ENCODE peak calls at places on chromosomes 12 and 14, in eight cellular contexts. T is esophagus squamous epithelium, L is suprapubic skin, V is mammary epithelial cell, S is A673, M is neuronal stem cell, P is ascending aorta, Z is brain microvascular endothelial cell. X is an unnamed sample. For H3K36me3, the result is how much of the 10 kb centered on the place peaks cover.

GRCh38 chr14:89911018-89911919 is 43.3 kb downstream of the EFCAB11 start:
- DNase-seq in S (no peak), M (peak), Z (peak), T (no peak), P (peak), L (no peak), V (no peak), X (peak)

GRCh38 chr14:33655421-33655820 is 295.5 kb downstream of the EGLN3 start:
- DNase-seq in V (no peak), P (no peak), T (no peak), Z (no peak), S (no peak), M (no peak), L (no peak), X (no peak)

GRCh38 chr14:24207625-24208024 is 2.1 kb downstream of the TSSK4 start:
- DNase-seq in Z (no peak), S (no peak), M (no peak), L (no peak), P (peak), V (no peak), T (no peak), X (no peak)

GRCh38 chr14:79285263-79285662 is 926.0 kb downstream of the DIO2 start:
- DNase-seq in L (no peak), V (no peak), M (no peak), S (no peak), P (no peak), T (no peak), Z (no peak), X (no peak)

GRCh38 chr14:25756880-25757279 is 706.9 kb upstream of the STXBP6 start:
- DNase-seq in M (no peak), V (no peak), Z (no peak), L (no peak), S (peak), P (no peak), T (no peak), X (no peak)

GRCh38 chr12:109737631-109738030 is 24.0 kb downstream of the FAM222A start:
- DNase-seq in P (no peak), M (no peak), Z (no peak), T (no peak), S (no peak), L (no peak), V (no peak), X (peak)

GRCh38 chr12:40668095-40668494 is 24.1 kb upstream of the CNTN1 start:
- DNase-seq in L (no peak), Z (no peak), P (no peak), T (no peak), M (no peak), V (no peak), S (no peak), X (no peak)

GRCh38 chr12:40192704-40193255 is 32.0 kb upstream of the LRRK2 start:
- DNase-seq in S (peak), M (no peak), P (no peak), L (no peak), V (no peak), Z (no peak), T (no peak), X (no peak)

GRCh38 chr12:98653866-98654493 is 8.9 kb downstream of the APAF1 start:
- DNase-seq in T (no peak), L (no peak), S (peak), Z (no peak), M (peak), P (no peak), V (peak), X (no peak)
- H3K36me3 ChIP-seq in T (under half), L (under half), S (under half), Z (under half), M (under half), P (under half), V (under half), X (half or more)

GRCh38 chr12:3750616-3751015 is 2.3 kb downstream of the CRACR2A start:
- DNase-seq in P (no peak), V (no peak), Z (no peak), T (no peak), M (no peak), S (no peak), L (no peak), X (no peak)

GRCh38 chr12:3753549-3754284 is 808 bp upstream of the CRACR2A start:
- DNase-seq in S (no peak), P (no peak), M (no peak), L (no peak), V (no peak), Z (no peak), T (no peak), X (peak)

GRCh38 chr12:3752096-3752709 is 706 bp downstream of the CRACR2A start:
- DNase-seq in Z (peak), T (no peak), S (no peak), V (no peak), M (no peak), L (no peak), P (no peak), X (peak)

GRCh38 chr12:3752741-3753486 is at the start of gene CRACR2A:
- DNase-seq in P (peak), T (no peak), V (no peak), M (peak), S (peak), Z (peak), L (no peak), X (peak)

DNA sequence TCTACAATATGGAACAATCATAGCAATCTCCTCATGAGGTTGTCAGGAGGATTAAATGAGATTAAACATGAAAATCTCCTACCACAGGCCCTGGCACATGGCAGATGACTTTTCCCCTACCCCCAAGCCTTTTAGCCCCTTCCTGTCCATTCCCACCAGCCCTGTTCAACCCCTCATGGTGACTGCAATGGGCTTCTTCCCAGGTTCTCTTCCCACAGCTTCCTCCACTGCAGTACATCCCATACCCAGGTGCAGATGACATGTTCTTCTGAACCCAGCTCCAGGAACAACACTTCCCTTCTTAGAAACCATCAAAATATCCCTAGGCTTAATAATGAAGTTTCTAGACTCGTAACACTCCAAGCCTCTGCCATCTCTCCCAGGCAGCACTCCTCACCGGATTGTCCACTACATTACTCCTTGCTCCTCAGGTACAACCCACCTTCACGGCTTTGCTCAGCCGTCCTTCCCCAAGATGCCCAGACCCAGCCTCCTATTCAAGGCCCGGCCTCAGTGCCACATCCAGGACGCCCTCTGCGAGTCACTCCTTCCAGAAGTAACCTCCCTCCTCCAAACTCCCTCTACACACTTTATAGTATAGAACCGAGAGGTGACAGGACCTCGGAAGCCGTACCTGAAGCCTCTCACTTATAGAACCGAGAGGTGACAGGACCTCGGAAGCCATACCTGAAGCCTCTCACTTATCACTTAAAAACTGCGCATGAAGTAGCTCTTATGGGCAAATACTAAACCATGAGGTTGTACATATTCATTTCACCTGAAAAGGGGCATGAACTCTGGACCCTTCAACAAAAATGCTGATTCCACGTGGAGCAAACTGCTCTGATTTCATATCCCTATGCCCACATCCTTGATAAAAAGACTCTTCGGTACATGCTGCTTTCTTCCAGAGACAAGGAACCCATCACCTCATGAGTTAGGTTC is 1.5 kb downstream of the CRACR2A start:
- DNase-seq in M (no peak), V (no peak), T (no peak), P (no peak), L (no peak), S (no peak), Z (no peak), X (no peak)
- H3K27ac ChIP-seq in M (no peak), V (no peak), T (no peak), P (no peak), L (peak), S (no peak), Z (peak), X (no peak)

GRCh38 chr12:124970647-124971402 is 18.1 kb downstream of the DHX37 start:
- DNase-seq in M (no peak), V (no peak), Z (no peak), L (no peak), S (no peak), T (no peak), P (no peak), X (no peak)
- H3K36me3 ChIP-seq in M (under half), V (under half), Z (half or more), L (half or more), S (under half), T (under half), P (half or more), X (under half)

GRCh38 chr14:20428010-20428365 is 8.0 kb downstream of the KLHL33 start:
- DNase-seq in P (no peak), L (no peak), V (no peak), T (no peak), S (no peak), M (no peak), Z (no peak), X (no peak)

GRCh38 chr14:20429801-20430669 is 5.9 kb downstream of the KLHL33 start:
- DNase-seq in L (no peak), S (no peak), M (no peak), V (no peak), P (no peak), T (no peak), Z (no peak), X (no peak)

GRCh38 chr14:20428802-20429201 is 7.2 kb downstream of the KLHL33 start:
- DNase-seq in L (no peak), V (no peak), Z (no peak), M (no peak), P (no peak), S (no peak), T (no peak), X (no peak)

GRCh38 chr14:20422886-20423285 is 9.6 kb upstream of the TEP1 start:
- DNase-seq in Z (no peak), M (no peak), V (no peak), P (no peak), L (no peak), T (no peak), S (no peak), X (no peak)

GRCh38 chr14:20427231-20428009 is 8.5 kb downstream of the KLHL33 start:
- DNase-seq in M (no peak), T (no peak), L (no peak), S (peak), V (peak), P (no peak), Z (peak), X (peak)
- H3K27ac ChIP-seq in M (no peak), T (no peak), L (no peak), S (no peak), V (no peak), P (no peak), Z (no peak), X (no peak)

X was measured in endodermal cell.